ENCODE peak calls at places on chromosomes 13 and 19, in ten cellular contexts. C is NCI-H1105; H is RWPE1; U is colonic mucosa; T is nucleus accumbens; F is neural progenitor cell; D is progenitor cell of endocrine pancreas; X is CD4-positive, alpha-beta T cell; G is activated T-helper 9 cell treated with anti-CD3 and anti-CD28 coated beads, Interleukin-2, amount 50 U/mL, for 16 hours; W is activated T-helper 1 cell treated with Interleukin-2 at 50 U/mL for 16 hours. P is an unnamed sample.

GRCh38 chr13:45104294-45104693 is 16.0 kb upstream of the GTF2F2 start:
- DNase-seq in D (no peak), F (no peak), C (no peak), W (no peak), G (no peak), H (no peak), U (no peak), T (no peak), X (no peak), P (no peak)

GRCh38 chr19:3162418-3163229 is 15.9 kb upstream of the S1PR4 start:
- DNase-seq in G (no peak), D (no peak), C (no peak), W (no peak), U (no peak), X (no peak), T (no peak), H (peak), F (no peak), P (no peak)

GRCh38 chr13:111031531-111031961 is 83.6 kb upstream of the ARHGEF7 start:
- DNase-seq in F (no peak), U (no peak), W (no peak), C (no peak), G (peak), D (no peak), X (no peak), H (no peak), T (no peak), P (peak)

GRCh38 chr13:49641810-49642291 is 13.5 kb downstream of the ARL11 start:
- DNase-seq in D (no peak), C (no peak), W (no peak), H (peak), X (no peak), U (peak), T (no peak), F (no peak), G (no peak), P (no peak)

GRCh38 chr13:62207388-62207787 is 791.7 kb upstream of the PCDH20 start:
- DNase-seq in C (no peak), U (no peak), H (no peak), F (no peak), T (no peak), X (no peak), W (no peak), D (no peak), G (no peak), P (no peak)

GRCh38 chr13:45422731-45423130 is 4.6 kb upstream of the SLC25A30 start:
- DNase-seq in X (no peak), F (no peak), T (no peak), C (no peak), H (no peak), D (no peak), U (no peak), W (no peak), G (no peak), P (no peak)

GRCh38 chr19:35894342-35894741 is 6.0 kb downstream of the NFKBID start:
- DNase-seq in H (no peak), W (no peak), U (no peak), G (no peak), X (no peak), T (no peak), D (no peak), C (no peak), F (no peak), P (no peak)

GRCh38 chr19:8461376-8461775 is 16.6 kb downstream of the HNRNPM start:
- DNase-seq in U (no peak), X (no peak), C (no peak), T (no peak), G (no peak), D (no peak), H (no peak), F (no peak), W (no peak), P (no peak)

GRCh38 chr13:67120872-67121531 is 109.1 kb downstream of the PCDH9 start:
- DNase-seq in T (no peak), X (no peak), H (no peak), F (no peak), C (no peak), W (no peak), G (no peak), D (no peak), U (no peak), P (no peak)